ENCODE peak calls at places on chromosomes 4 and X, in four cellular contexts. G is neuronal stem cell; X is hypothalamus; K is CD8-positive, alpha-beta T cell. F is an unnamed sample.

GRCh38 chr4:145045180-145045579 is 52.8 kb downstream of the ANAPC10 start:
- DNase-seq in K (no peak), G (no peak), X (no peak), F (no peak)

GRCh38 chrX:134807039-134807729 is 148.9 kb upstream of the PLAC1 start:
- DNase-seq in X (peak), K (peak), G (peak), F (peak)

GRCh38 chrX:24081661-24082154 is 27.0 kb downstream of the EIF2S3 start:
- DNase-seq in X (no peak), G (peak), K (peak), F (peak)

GRCh38 chrX:133415276-133416105 is at the start of gene GPC4:
- DNase-seq in X (peak), G (peak), K (no peak), F (peak)

GRCh38 chr4:133137571-133137970 is 11.5 kb upstream of the PCDH10 start:
- DNase-seq in G (no peak), X (no peak), K (no peak), F (no peak)

GRCh38 chr4:147362868-147363440 is 117.9 kb upstream of the EDNRA start:
- DNase-seq in G (no peak), X (no peak), K (no peak), F (no peak)

GRCh38 chrX:150768132-150768485 is 74.9 kb downstream of the MTMR1 start:
- DNase-seq in G (no peak), K (no peak), X (no peak), F (no peak)

GRCh38 chr4:139814285-139815015 is 148.8 kb downstream of the MGST2 start:
- DNase-seq in X (no peak), G (no peak), K (no peak), F (no peak)

GRCh38 chr4:16684083-16684482 is 214.4 kb downstream of the LDB2 start:
- DNase-seq in K (no peak), G (no peak), X (no peak), F (no peak)

GRCh38 chr4:128600410-128600809 is 209.1 kb upstream of the JADE1 start:
- DNase-seq in G (no peak), K (no peak), X (peak), F (no peak)

GRCh38 chrX:154979671-154980070 is 42.9 kb downstream of the F8 start:
- DNase-seq in G (no peak), X (no peak), K (no peak), F (no peak)

GRCh38 chr4:8202526-8203375 is 3.7 kb downstream of the SH3TC1 start:
- DNase-seq in G (no peak), X (no peak), K (no peak), F (no peak)

GRCh38 chr4:100278567-100278966 is 88.3 kb upstream of the DDIT4L start:
- DNase-seq in X (no peak), K (no peak), G (no peak), F (no peak)

GRCh38 chr4:71195932-71196331 is 142.9 kb upstream of the SLC4A4 start:
- DNase-seq in K (no peak), G (peak), X (no peak), F (no peak)

GRCh38 chr4:113181289-113182007 is 132.0 kb downstream of the ANK2 start:
- DNase-seq in X (no peak), G (no peak), K (no peak), F (no peak)

GRCh38 chr4:83013420-83013867 is 2.8 kb upstream of the LIN54 start:
- DNase-seq in X (no peak), G (no peak), K (no peak), F (no peak)

GRCh38 chr4:88599298-88599697 is 7.0 kb downstream of the HERC3 start:
- DNase-seq in X (no peak), K (no peak), G (no peak), F (no peak)

GRCh38 chr4:183995489-183996049 is 90.5 kb downstream of the STOX2 start:
- DNase-seq in X (no peak), K (no peak), G (no peak), F (no peak)

GRCh38 chr4:124943145-124943889 is 230.8 kb upstream of the ANKRD50 start:
- DNase-seq in K (no peak), G (no peak), X (no peak), F (no peak)

GRCh38 chr4:150235795-150236385 is 157.6 kb downstream of the DCLK2 start:
- DNase-seq in G (no peak), K (no peak), X (no peak), F (no peak)